ENCODE peak calls at places on chromosome 10, in seven cellular contexts. G is endothelial cell of umbilical vein, Y is HCT116, E is HepG2, Q is SK-N-SH, W is K562, K is GM12878. U is an unnamed sample.

GRCh38 chr10:104559935-104560334 is 81.2 kb upstream of the SORCS3 start:
- DNase-seq in Q (no peak), E (no peak), K (no peak), Y (no peak), G (no peak), W (no peak), U (no peak)

GRCh38 chr10:52409195-52409594 is 95.1 kb downstream of the DKK1 start:
- DNase-seq in Q (no peak), Y (no peak), E (no peak), W (no peak), K (no peak), G (no peak), U (no peak)

GRCh38 chr10:51109821-51110533 is 35.7 kb downstream of the PRKG1 start:
- DNase-seq in Y (no peak), G (peak; percentile 28), K (no peak), W (no peak), E (no peak), Q (no peak), U (no peak)

GRCh38 chr10:127570036-127570435 is 20.9 kb downstream of the NPS start:
- DNase-seq in Y (no peak), E (no peak), Q (no peak), W (no peak), K (no peak), G (no peak), U (no peak)

GRCh38 chr10:47452495-47453434 is 31.1 kb downstream of the ANXA8 start:
- DNase-seq in E (no peak), K (no peak), W (no peak), Q (peak; percentile 30), G (no peak), Y (no peak), U (peak; percentile 17)

GRCh38 chr10:132397036-132397541 is at the start of gene PWWP2B:
- DNase-seq in K (no peak), W (peak; percentile 71), E (no peak), Y (no peak), Q (peak; percentile 87), G (no peak), U (no peak)

GRCh38 chr10:76319666-76320065 is 888.2 kb downstream of the LRMDA start:
- DNase-seq in Y (no peak), G (no peak), K (no peak), E (no peak), W (no peak), Q (no peak), U (no peak)

GRCh38 chr10:30114871-30115270 is 55.5 kb upstream of the JCAD start:
- DNase-seq in Q (peak; percentile 56), Y (no peak), K (no peak), E (no peak), W (no peak), G (peak; percentile 61), U (peak; percentile 21)

GRCh38 chr10:99364125-99364524 is 35.0 kb downstream of the CNNM1 start:
- DNase-seq in Y (no peak), Q (no peak), K (no peak), W (no peak), E (no peak), G (no peak), U (no peak)

GRCh38 chr10:84348860-84349259 is 20.5 kb downstream of the CCSER2 start:
- DNase-seq in G (peak; percentile 21), E (no peak), W (no peak), Y (no peak), Q (no peak), K (no peak), U (no peak)

GRCh38 chr10:80471009-80471408 is 16.9 kb downstream of the TSPAN14 start:
- DNase-seq in Y (no peak), W (no peak), K (no peak), E (no peak), G (no peak), Q (no peak), U (no peak)

GRCh38 chr10:119095648-119096047 is 8.3 kb upstream of the DENND10 start:
- DNase-seq in Q (no peak), K (no peak), G (no peak), Y (no peak), W (no peak), E (no peak), U (no peak)
- TF ChIP-seq POLR2AphosphoS5 in Q (no peak), K (no peak), G (no peak), Y (no peak), W (no peak), E (no peak), U (no peak)

DNA sequence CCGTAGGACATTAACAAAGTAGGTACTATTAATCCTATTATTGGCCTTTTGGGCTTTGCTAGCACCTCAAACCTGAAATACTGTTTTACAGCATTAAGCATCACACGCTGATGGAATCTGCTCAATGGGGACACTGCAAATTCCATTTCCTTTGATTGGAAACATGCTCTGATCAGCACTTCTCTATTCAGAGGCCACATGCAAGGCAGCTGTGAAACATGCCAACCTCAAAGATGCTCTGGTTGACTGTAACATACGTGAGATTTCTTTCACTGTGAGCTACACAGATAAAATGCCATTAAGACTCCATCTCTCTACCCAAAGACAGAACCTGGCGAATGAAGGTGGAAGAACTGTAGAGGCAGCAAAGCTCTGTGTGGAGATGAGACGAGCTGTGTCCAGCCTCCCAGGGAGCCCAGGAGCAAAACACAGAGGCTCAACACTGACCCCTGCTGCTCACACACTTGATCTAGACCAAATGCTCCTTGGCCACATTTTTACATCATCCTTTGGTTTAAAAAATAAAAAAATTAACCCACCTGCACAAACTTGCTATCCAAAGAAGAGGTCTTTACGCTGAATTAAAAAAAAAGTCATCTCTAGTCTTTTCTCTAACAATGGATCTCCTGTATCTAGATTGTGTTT is 8.0 kb downstream of the RSU1 start:
- DNase-seq in Y (peak; percentile 31), E (peak; percentile 29), K (no peak), Q (peak; percentile 54), G (peak; percentile 64), W (peak; percentile 47), U (peak; percentile 77)
- TF ChIP-seq CTCF in Y (peak; percentile 75), E (peak; percentile 66), K (peak; percentile 69), Q (peak; percentile 64), G (peak; percentile 70), W (peak; percentile 76), U (peak; percentile 79)

GRCh38 chr10:3091346-3091787 is 24.0 kb downstream of the PFKP start:
- DNase-seq in Y (peak; percentile 91), W (no peak), K (no peak), Q (no peak), E (peak; percentile 55), G (peak; percentile 80), U (no peak)
- H2AFZ ChIP-seq in Y (no peak overlapping the region), W (no peak overlapping the region), K (no peak overlapping the region), Q (no peak overlapping the region), E (no peak overlapping the region), G (no peak overlapping the region), U (no peak overlapping the region)

DNA sequence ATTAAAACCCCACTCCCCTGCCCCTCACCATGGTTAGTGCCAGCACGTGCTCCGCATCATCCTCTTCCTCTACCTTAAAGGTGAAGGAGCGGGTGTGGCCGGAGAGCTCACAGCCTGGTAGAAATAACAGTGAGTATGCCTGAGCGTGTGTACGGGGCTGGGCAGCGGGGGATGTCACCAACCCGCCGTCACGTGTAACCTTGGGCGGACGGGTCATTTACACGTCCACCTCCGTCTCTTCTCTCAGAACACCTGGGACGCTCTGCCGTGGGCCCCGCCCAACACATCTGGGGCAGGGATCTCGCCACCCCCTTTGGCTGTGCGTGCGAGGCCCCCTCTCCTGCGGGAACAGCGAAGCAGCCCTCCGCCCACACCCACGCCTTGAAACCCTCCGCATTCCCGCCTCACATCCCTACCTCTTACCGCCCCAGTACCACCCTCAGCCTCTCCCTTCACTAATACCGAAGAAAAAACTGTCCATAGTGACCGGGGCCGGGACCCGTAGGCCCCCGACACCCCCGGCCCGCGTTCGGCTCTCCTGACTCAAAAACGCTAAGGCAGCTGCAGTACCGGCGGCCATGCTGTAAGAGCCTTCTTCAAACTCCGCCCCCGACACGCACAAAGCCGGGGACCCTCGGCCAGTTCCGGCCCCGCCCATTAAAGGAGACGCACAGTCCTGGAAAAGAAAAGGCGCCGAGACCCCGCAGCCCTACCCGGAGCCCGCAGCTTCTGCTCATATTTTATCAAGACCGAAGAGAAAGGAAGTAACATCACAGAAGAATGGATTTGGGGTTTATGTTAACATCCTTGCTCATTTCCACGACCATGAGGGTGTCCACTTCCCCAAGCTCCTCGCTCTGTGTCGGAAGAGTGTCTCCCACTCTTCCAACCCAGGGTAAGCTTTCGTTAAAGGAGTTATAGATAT is at the start of gene NPM3:
- DNase-seq in Q (peak; percentile 94), Y (peak; percentile 59), W (peak; percentile 83), E (peak; percentile 76), K (no peak), G (peak; percentile 81), U (peak; percentile 98)
- TF ChIP-seq POLR2AphosphoS5 in Q (peak; percentile 82), Y (peak; percentile 86), W (peak; percentile 38), E (peak; percentile 80), K (peak; percentile 48), G (peak; percentile 88), U (peak; percentile 83)

DNA sequence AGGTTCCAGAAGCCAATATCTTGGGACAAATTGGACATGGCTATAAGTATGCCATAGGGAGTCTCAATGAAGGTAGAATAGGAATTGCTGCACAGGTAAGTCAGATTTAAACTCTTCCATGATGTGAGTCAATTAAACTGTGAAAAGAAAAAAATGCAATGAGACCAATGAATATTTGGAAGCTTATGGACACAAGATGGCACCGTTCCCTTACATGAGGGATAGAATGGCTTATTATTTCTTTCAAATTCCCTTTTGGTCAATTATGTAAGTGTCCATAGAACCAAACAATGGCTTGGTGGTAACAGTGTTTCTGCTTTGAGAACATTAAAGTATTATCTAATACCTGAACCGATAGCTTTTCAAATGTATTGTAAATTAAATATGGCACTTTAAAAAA is 35.6 kb downstream of the ACADSB start:
- DNase-seq in E (no peak), K (no peak), Q (peak; percentile 9), G (peak; percentile 18), W (peak; percentile 8), Y (peak; percentile 29), U (peak; percentile 37)
- TF ChIP-seq CTCF in E (peak; percentile 19), K (peak; percentile 13), Q (peak; percentile 40), G (no peak), W (peak; percentile 46), Y (peak; percentile 36), U (peak; percentile 67)

DNA sequence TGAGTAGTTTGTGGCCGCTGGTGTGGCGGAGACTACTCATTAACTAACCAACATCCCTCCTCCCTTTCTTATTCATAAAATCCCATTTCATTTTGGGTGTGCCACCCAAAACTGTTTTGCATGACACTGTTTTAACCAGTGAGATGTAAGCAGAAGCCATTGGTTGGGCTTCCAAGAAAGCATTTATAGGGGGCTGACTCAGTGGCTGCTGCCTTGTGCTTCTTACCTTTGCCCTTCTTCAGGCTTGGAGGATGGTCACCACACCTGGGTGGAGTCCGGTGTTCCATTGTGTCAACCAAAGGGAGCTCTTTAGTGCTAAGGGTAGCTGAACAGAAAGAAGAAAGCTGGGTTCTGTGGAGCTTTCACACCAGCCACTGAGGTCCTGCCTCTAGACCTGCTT is 37.2 kb upstream of the EPC1 start:
- DNase-seq in Q (no peak), G (no peak), K (no peak), W (no peak), E (no peak), Y (no peak), U (no peak)
- H2AFZ ChIP-seq in Q (no peak overlapping the region), G (no peak overlapping the region), K (no peak overlapping the region), W (peak overlapping the region; percentile 32), E (no peak overlapping the region), Y (peak overlapping the region; percentile 91), U (peak overlapping the region; percentile 81)

DNA sequence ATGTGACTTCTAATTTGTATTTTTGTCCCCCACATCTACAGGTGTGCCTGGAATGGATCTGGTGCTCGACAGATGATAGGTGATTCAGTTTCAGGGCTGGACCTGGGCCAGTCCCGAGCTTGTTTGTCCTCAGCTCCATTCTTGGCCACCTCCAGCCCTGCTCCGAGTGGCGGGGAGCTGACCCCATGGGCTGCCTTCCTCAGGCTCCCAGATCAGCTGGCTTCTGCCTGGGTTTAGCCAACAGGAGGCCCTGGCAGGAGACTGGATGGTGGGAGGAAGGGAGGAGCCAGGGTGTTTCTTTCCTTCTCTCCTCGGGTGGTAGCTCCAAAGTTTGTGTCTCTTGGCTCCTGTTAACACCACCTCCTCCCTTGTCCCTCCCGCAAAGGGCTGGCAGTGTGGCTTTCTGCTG is 75.2 kb downstream of the CDH23 start:
- DNase-seq in W (no peak), Q (no peak), G (no peak), E (no peak), K (no peak), Y (no peak), U (no peak)
- TF ChIP-seq POLR2AphosphoS5 in W (no peak), Q (no peak), G (no peak), E (no peak), K (no peak), Y (no peak), U (no peak)

U was measured in GM23338.